ENCODE peak calls at places on chromosome 5, in seven cellular contexts. One of them, this sample, is unnamed.

GRCh38 chr5:142981886-142982820 is 212.0 kb downstream of the ARHGAP26 start:
- DNase-seq in left ventricle myocardium inferior: peak; percentile 84
- DNase-seq in CD4-positive, alpha-beta memory T cell: no peak
- DNase-seq in tibial artery: peak; percentile 67
- DNase-seq in fibroblast of lung: peak; percentile 74
- DNase-seq in colonic mucosa: peak; percentile 91
- DNase-seq in A549: no peak
- DNase-seq in this sample: peak; percentile 95

GRCh38 chr5:126998201-126998631 is 32.1 kb downstream of the MARCHF3 start:
- DNase-seq in left ventricle myocardium inferior: no peak
- DNase-seq in CD4-positive, alpha-beta memory T cell: no peak
- DNase-seq in tibial artery: no peak
- DNase-seq in fibroblast of lung: peak; percentile 42
- DNase-seq in colonic mucosa: no peak
- DNase-seq in A549: no peak
- DNase-seq in this sample: no peak

GRCh38 chr5:82287625-82288024 is 9.5 kb upstream of the RPS23 start:
- DNase-seq in left ventricle myocardium inferior: no peak
- DNase-seq in CD4-positive, alpha-beta memory T cell: no peak
- DNase-seq in tibial artery: no peak
- DNase-seq in fibroblast of lung: no peak
- DNase-seq in colonic mucosa: no peak
- DNase-seq in A549: no peak
- DNase-seq in this sample: no peak

GRCh38 chr5:131423056-131423455 is 159.2 kb downstream of the CDC42SE2 start:
- DNase-seq in left ventricle myocardium inferior: no peak
- DNase-seq in CD4-positive, alpha-beta memory T cell: no peak
- DNase-seq in tibial artery: no peak
- DNase-seq in fibroblast of lung: peak; percentile 59
- DNase-seq in colonic mucosa: no peak
- DNase-seq in A549: peak; percentile 13
- DNase-seq in this sample: no peak

GRCh38 chr5:139655727-139656271 is 7.7 kb downstream of the CXXC5 start:
- DNase-seq in left ventricle myocardium inferior: peak; percentile 79
- DNase-seq in CD4-positive, alpha-beta memory T cell: no peak
- DNase-seq in tibial artery: peak; percentile 63
- DNase-seq in fibroblast of lung: peak; percentile 69
- DNase-seq in colonic mucosa: no peak
- DNase-seq in A549: no peak
- DNase-seq in this sample: no peak

GRCh38 chr5:94523018-94523417 is 95.4 kb downstream of the KIAA0825 start:
- DNase-seq in left ventricle myocardium inferior: no peak
- DNase-seq in CD4-positive, alpha-beta memory T cell: no peak
- DNase-seq in tibial artery: no peak
- DNase-seq in fibroblast of lung: no peak
- DNase-seq in colonic mucosa: no peak
- DNase-seq in A549: no peak
- DNase-seq in this sample: no peak

GRCh38 chr5:126354012-126354856 is 69.0 kb upstream of the GRAMD2B start:
- DNase-seq in left ventricle myocardium inferior: no peak
- DNase-seq in CD4-positive, alpha-beta memory T cell: peak; percentile 51
- DNase-seq in tibial artery: no peak
- DNase-seq in fibroblast of lung: peak; percentile 96
- DNase-seq in colonic mucosa: no peak
- DNase-seq in A549: peak; percentile 45
- DNase-seq in this sample: peak; percentile 75

GRCh38 chr5:120682851-120683250 is 218.8 kb downstream of the PRR16 start:
- DNase-seq in left ventricle myocardium inferior: no peak
- DNase-seq in CD4-positive, alpha-beta memory T cell: no peak
- DNase-seq in tibial artery: no peak
- DNase-seq in fibroblast of lung: peak; percentile 11
- DNase-seq in colonic mucosa: no peak
- DNase-seq in A549: no peak
- DNase-seq in this sample: no peak

GRCh38 chr5:179819296-179820126 is 1.2 kb upstream of the SQSTM1 start:
- DNase-seq in left ventricle myocardium inferior: peak; percentile 61
- DNase-seq in CD4-positive, alpha-beta memory T cell: no peak
- DNase-seq in tibial artery: peak; percentile 76
- DNase-seq in fibroblast of lung: peak; percentile 75
- DNase-seq in colonic mucosa: peak; percentile 67
- DNase-seq in A549: no peak
- DNase-seq in this sample: peak; percentile 54
- H3K4me3 ChIP-seq in left ventricle myocardium inferior: peak overlapping the region; percentile 91
- H3K4me3 ChIP-seq in CD4-positive, alpha-beta memory T cell: peak overlapping the region; percentile 83
- H3K4me3 ChIP-seq in tibial artery: peak overlapping the region; percentile 100
- H3K4me3 ChIP-seq in fibroblast of lung: peak overlapping the region; percentile 85
- H3K4me3 ChIP-seq in colonic mucosa: peak overlapping the region; percentile 100
- H3K4me3 ChIP-seq in A549: no peak overlapping the region
- H3K4me3 ChIP-seq in this sample: peak overlapping the region; percentile 86

DNA sequence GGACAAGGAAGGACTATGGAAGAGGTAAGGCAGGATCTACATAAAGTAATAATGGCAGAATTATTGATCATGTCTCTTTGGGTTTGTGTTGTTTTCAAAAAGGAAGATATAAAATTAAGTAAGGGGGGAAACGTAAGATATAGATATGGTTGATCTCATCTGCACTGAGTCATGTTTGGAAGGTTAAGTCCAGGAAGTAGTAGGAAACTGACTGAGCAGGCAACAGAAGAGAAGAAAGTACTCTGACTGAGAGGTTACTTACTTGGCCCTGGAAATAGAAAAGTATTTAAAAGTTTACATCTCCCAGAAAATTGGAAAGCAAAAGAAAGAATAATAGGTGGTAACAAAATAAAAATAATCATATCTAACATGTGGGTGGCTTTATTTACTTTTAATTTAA is 405.3 kb upstream of the RGMB start:
- DNase-seq in left ventricle myocardium inferior: no peak
- DNase-seq in CD4-positive, alpha-beta memory T cell: no peak
- DNase-seq in tibial artery: no peak
- DNase-seq in fibroblast of lung: no peak
- DNase-seq in colonic mucosa: no peak
- DNase-seq in A549: no peak
- DNase-seq in this sample: no peak
- H3K4me1 ChIP-seq in left ventricle myocardium inferior: no peaks in the 10 kb centered on the region
- H3K4me1 ChIP-seq in CD4-positive, alpha-beta memory T cell: no peaks in the 10 kb centered on the region
- H3K4me1 ChIP-seq in tibial artery: no peaks in the 10 kb centered on the region
- H3K4me1 ChIP-seq in fibroblast of lung: no peaks in the 10 kb centered on the region
- H3K4me1 ChIP-seq in colonic mucosa: no peaks in the 10 kb centered on the region
- H3K4me1 ChIP-seq in A549: no peaks in the 10 kb centered on the region
- H3K4me1 ChIP-seq in this sample: no peaks in the 10 kb centered on the region

GRCh38 chr5:149615976-149616375 is 34.7 kb downstream of the ARHGEF37 start:
- DNase-seq in left ventricle myocardium inferior: peak; percentile 62
- DNase-seq in CD4-positive, alpha-beta memory T cell: no peak
- DNase-seq in tibial artery: no peak
- DNase-seq in fibroblast of lung: no peak
- DNase-seq in colonic mucosa: no peak
- DNase-seq in A549: no peak
- DNase-seq in this sample: no peak

GRCh38 chr5:149616727-149617284 is 35.5 kb downstream of the ARHGEF37 start:
- DNase-seq in left ventricle myocardium inferior: no peak
- DNase-seq in CD4-positive, alpha-beta memory T cell: no peak
- DNase-seq in tibial artery: no peak
- DNase-seq in fibroblast of lung: no peak
- DNase-seq in colonic mucosa: no peak
- DNase-seq in A549: no peak
- DNase-seq in this sample: no peak

GRCh38 chr5:149617760-149618306 is 36.5 kb downstream of the ARHGEF37 start:
- DNase-seq in left ventricle myocardium inferior: no peak
- DNase-seq in CD4-positive, alpha-beta memory T cell: no peak
- DNase-seq in tibial artery: no peak
- DNase-seq in fibroblast of lung: no peak
- DNase-seq in colonic mucosa: no peak
- DNase-seq in A549: no peak
- DNase-seq in this sample: no peak

GRCh38 chr5:149621415-149622098 is 40.3 kb downstream of the ARHGEF37 start:
- DNase-seq in left ventricle myocardium inferior: no peak
- DNase-seq in CD4-positive, alpha-beta memory T cell: no peak
- DNase-seq in tibial artery: no peak
- DNase-seq in fibroblast of lung: no peak
- DNase-seq in colonic mucosa: no peak
- DNase-seq in A549: no peak
- DNase-seq in this sample: no peak

GRCh38 chr5:149618581-149619248 is 37.4 kb downstream of the ARHGEF37 start:
- DNase-seq in left ventricle myocardium inferior: no peak
- DNase-seq in CD4-positive, alpha-beta memory T cell: no peak
- DNase-seq in tibial artery: no peak
- DNase-seq in fibroblast of lung: peak; percentile 72
- DNase-seq in colonic mucosa: peak; percentile 61
- DNase-seq in A549: peak; percentile 75
- DNase-seq in this sample: peak; percentile 64
- H3K27ac ChIP-seq in left ventricle myocardium inferior: peak overlapping the region; percentile 25
- H3K27ac ChIP-seq in CD4-positive, alpha-beta memory T cell: no peak overlapping the region
- H3K27ac ChIP-seq in tibial artery: no peak overlapping the region
- H3K27ac ChIP-seq in fibroblast of lung: no peak overlapping the region
- H3K27ac ChIP-seq in colonic mucosa: no peak overlapping the region
- H3K27ac ChIP-seq in A549: peak overlapping the region; percentile 33
- H3K27ac ChIP-seq in this sample: no peak overlapping the region

GRCh38 chr5:174751154-174751990 is 27.0 kb downstream of the MSX2 start:
- DNase-seq in left ventricle myocardium inferior: no peak
- DNase-seq in CD4-positive, alpha-beta memory T cell: no peak
- DNase-seq in tibial artery: no peak
- DNase-seq in fibroblast of lung: no peak
- DNase-seq in colonic mucosa: no peak
- DNase-seq in A549: no peak
- DNase-seq in this sample: no peak
- H3K4me3 ChIP-seq in left ventricle myocardium inferior: peak overlapping the region; percentile 61
- H3K4me3 ChIP-seq in CD4-positive, alpha-beta memory T cell: no peak overlapping the region
- H3K4me3 ChIP-seq in tibial artery: peak overlapping the region; percentile 39
- H3K4me3 ChIP-seq in fibroblast of lung: peak overlapping the region; percentile 41
- H3K4me3 ChIP-seq in colonic mucosa: no peak overlapping the region
- H3K4me3 ChIP-seq in A549: no peak overlapping the region
- H3K4me3 ChIP-seq in this sample: no peak overlapping the region

GRCh38 chr5:173740400-173740799 is 124.0 kb upstream of the BOD1 start:
- DNase-seq in left ventricle myocardium inferior: no peak
- DNase-seq in CD4-positive, alpha-beta memory T cell: no peak
- DNase-seq in tibial artery: no peak
- DNase-seq in fibroblast of lung: no peak
- DNase-seq in colonic mucosa: no peak
- DNase-seq in A549: no peak
- DNase-seq in this sample: no peak
- H3K4me1 ChIP-seq in left ventricle myocardium inferior: no peaks in the 10 kb centered on the region
- H3K4me1 ChIP-seq in CD4-positive, alpha-beta memory T cell: no peaks in the 10 kb centered on the region
- H3K4me1 ChIP-seq in tibial artery: no peaks in the 10 kb centered on the region
- H3K4me1 ChIP-seq in fibroblast of lung: no peaks in the 10 kb centered on the region
- H3K4me1 ChIP-seq in colonic mucosa: no peaks in the 10 kb centered on the region
- H3K4me1 ChIP-seq in A549: peaks cover 2% of the 10 kb centered on the region
- H3K4me1 ChIP-seq in this sample: no peaks in the 10 kb centered on the region

DNA sequence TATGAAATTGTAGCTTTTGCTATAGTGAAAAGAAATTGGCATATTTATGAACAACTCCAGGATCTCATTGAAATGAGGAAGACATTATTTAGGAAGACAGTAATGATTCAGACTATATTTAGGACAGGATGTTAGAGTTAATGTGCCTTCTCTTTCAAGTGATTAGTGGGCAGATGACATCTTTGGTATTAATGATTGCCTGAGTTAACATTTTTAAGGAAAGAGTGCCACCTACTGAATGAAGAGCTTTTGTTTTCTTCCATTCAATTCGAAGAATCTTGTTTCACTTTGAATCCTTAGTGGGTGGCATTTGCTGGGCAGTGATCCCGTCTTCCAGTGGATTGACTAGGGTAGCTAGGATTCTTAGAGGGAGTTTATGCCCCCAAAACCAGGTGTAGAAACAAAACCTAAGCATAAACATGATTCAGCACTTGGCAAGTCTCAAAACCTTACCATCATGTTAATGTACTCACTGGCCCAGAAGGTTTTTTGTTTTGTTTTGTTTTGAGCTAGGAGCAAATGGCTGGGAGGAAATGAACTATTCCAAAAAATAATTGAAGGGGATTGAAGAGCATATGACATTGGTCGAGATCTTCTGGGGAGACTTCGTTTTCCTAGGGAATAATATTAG is 23.2 kb downstream of the MAP3K1 start:
- DNase-seq in left ventricle myocardium inferior: no peak
- DNase-seq in CD4-positive, alpha-beta memory T cell: peak; percentile 69
- DNase-seq in tibial artery: no peak
- DNase-seq in fibroblast of lung: peak; percentile 80
- DNase-seq in colonic mucosa: no peak
- DNase-seq in A549: peak; percentile 25
- DNase-seq in this sample: peak; percentile 69
- H3K27ac ChIP-seq in left ventricle myocardium inferior: peak overlapping the region; percentile 54
- H3K27ac ChIP-seq in CD4-positive, alpha-beta memory T cell: peak overlapping the region; percentile 45
- H3K27ac ChIP-seq in tibial artery: peak overlapping the region; percentile 22
- H3K27ac ChIP-seq in fibroblast of lung: peak overlapping the region; percentile 16
- H3K27ac ChIP-seq in colonic mucosa: peak overlapping the region; percentile 9
- H3K27ac ChIP-seq in A549: peak overlapping the region; percentile 79
- H3K27ac ChIP-seq in this sample: peak overlapping the region; percentile 62

GRCh38 chr5:138024117-138024516 is 8.8 kb downstream of the FAM13B start:
- DNase-seq in left ventricle myocardium inferior: no peak
- DNase-seq in CD4-positive, alpha-beta memory T cell: no peak
- DNase-seq in tibial artery: no peak
- DNase-seq in fibroblast of lung: no peak
- DNase-seq in colonic mucosa: no peak
- DNase-seq in A549: no peak
- DNase-seq in this sample: no peak
- H3K4me3 ChIP-seq in left ventricle myocardium inferior: no peak overlapping the region
- H3K4me3 ChIP-seq in CD4-positive, alpha-beta memory T cell: no peak overlapping the region
- H3K4me3 ChIP-seq in tibial artery: no peak overlapping the region
- H3K4me3 ChIP-seq in fibroblast of lung: no peak overlapping the region
- H3K4me3 ChIP-seq in colonic mucosa: no peak overlapping the region
- H3K4me3 ChIP-seq in A549: no peak overlapping the region
- H3K4me3 ChIP-seq in this sample: no peak overlapping the region

GRCh38 chr5:173901705-173902104 is 13.6 kb downstream of the CPEB4 start:
- DNase-seq in left ventricle myocardium inferior: no peak
- DNase-seq in CD4-positive, alpha-beta memory T cell: no peak
- DNase-seq in tibial artery: no peak
- DNase-seq in fibroblast of lung: no peak
- DNase-seq in colonic mucosa: no peak
- DNase-seq in A549: no peak
- DNase-seq in this sample: no peak
- H3K4me1 ChIP-seq in left ventricle myocardium inferior: peaks cover 96% of the 10 kb centered on the region
- H3K4me1 ChIP-seq in CD4-positive, alpha-beta memory T cell: peaks cover 25% of the 10 kb centered on the region
- H3K4me1 ChIP-seq in tibial artery: peaks cover 32% of the 10 kb centered on the region
- H3K4me1 ChIP-seq in fibroblast of lung: no peaks in the 10 kb centered on the region
- H3K4me1 ChIP-seq in colonic mucosa: no peaks in the 10 kb centered on the region
- H3K4me1 ChIP-seq in A549: peaks cover 27% of the 10 kb centered on the region
- H3K4me1 ChIP-seq in this sample: no peaks in the 10 kb centered on the region

DNA sequence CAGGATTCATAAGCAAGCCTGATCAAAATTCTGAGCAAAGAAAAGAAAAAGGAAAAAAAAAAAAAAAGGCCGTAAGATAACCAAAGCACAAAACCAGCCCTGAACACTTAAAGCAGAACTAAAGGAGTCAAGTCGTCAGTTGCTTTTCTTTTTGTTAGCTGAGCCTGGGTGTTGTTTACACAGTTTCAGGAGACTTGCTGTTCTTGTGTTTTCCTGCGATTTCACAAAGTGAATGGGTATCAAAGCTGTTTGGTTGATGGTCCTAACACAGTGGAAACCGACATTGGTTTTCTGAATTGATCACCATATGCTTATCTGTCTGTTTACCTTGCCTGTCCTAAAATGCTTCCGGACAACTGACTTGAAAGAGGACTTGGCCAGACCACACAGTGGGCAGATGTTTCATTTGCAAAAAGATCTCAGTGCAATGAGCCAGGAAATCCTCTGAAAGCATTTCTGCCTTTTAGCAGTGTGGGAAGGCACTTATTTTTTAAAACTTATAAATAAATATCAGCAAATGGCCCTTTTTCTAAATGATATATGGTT is 676.4 kb downstream of the PRELID2 start:
- DNase-seq in left ventricle myocardium inferior: no peak
- DNase-seq in CD4-positive, alpha-beta memory T cell: no peak
- DNase-seq in tibial artery: no peak
- DNase-seq in fibroblast of lung: peak; percentile 5
- DNase-seq in colonic mucosa: no peak
- DNase-seq in A549: no peak
- DNase-seq in this sample: no peak
- H3K27ac ChIP-seq in left ventricle myocardium inferior: no peak overlapping the region
- H3K27ac ChIP-seq in CD4-positive, alpha-beta memory T cell: no peak overlapping the region
- H3K27ac ChIP-seq in tibial artery: no peak overlapping the region
- H3K27ac ChIP-seq in fibroblast of lung: no peak overlapping the region
- H3K27ac ChIP-seq in colonic mucosa: no peak overlapping the region
- H3K27ac ChIP-seq in A549: no peak overlapping the region
- H3K27ac ChIP-seq in this sample: no peak overlapping the region

This sample was measured in small intestine.